ENCODE peak calls at places on chromosomes 2 and 18, in six cellular contexts. U is CD4-positive, CD25-positive, alpha-beta regulatory T cell; J is OCI-LY7; Q is breast epithelium; F is K562; L is pancreas. K is an unnamed sample.

GRCh38 chr2:113053666-113054435 is 1.2 kb upstream of the IL36B start:
- DNase-seq in F (no peak), U (no peak), Q (no peak), L (no peak), J (no peak), K (peak; percentile 20)

GRCh38 chr2:204220896-204221295 is 284.3 kb downstream of the ICOS start:
- DNase-seq in F (no peak), U (no peak), L (no peak), Q (no peak), J (no peak), K (no peak)

GRCh38 chr2:45728458-45728942 is 77.0 kb downstream of the PRKCE start:
- DNase-seq in J (peak; percentile 91), F (no peak), U (no peak), L (no peak), Q (no peak), K (no peak)

GRCh38 chr2:1707771-1708351 is 36.5 kb downstream of the PXDN start:
- DNase-seq in U (no peak), J (no peak), F (no peak), Q (peak; percentile 75), L (no peak), K (peak; percentile 60)

GRCh38 chr18:10878703-10879102 is 270.7 kb downstream of the PIEZO2 start:
- DNase-seq in F (no peak), L (peak; percentile 66), J (peak; percentile 78), Q (no peak), U (no peak), K (no peak)

GRCh38 chr2:231012471-231012870 is 16.6 kb downstream of the SPATA3 start:
- DNase-seq in L (no peak), U (no peak), J (no peak), F (no peak), Q (no peak), K (no peak)

GRCh38 chr2:111068435-111069058 is 52.2 kb upstream of the BCL2L11 start:
- DNase-seq in L (peak; percentile 12), U (no peak), F (no peak), J (no peak), Q (peak; percentile 64), K (no peak)

GRCh38 chr2:224160917-224161316 is 121.8 kb upstream of the SERPINE2 start:
- DNase-seq in U (no peak), L (peak; percentile 3), F (no peak), Q (no peak), J (no peak), K (no peak)

GRCh38 chr2:168025487-168026203 is 221.8 kb downstream of the STK39 start:
- DNase-seq in J (no peak), F (no peak), U (no peak), L (no peak), Q (no peak), K (no peak)

GRCh38 chr2:46876741-46877384 is 38.7 kb downstream of the MCFD2 start:
- DNase-seq in J (peak; percentile 18), U (no peak), Q (no peak), L (no peak), F (peak; percentile 62), K (no peak)

GRCh38 chr18:76361219-76361618 is 133.8 kb downstream of the ZNF516 start:
- DNase-seq in J (no peak), L (no peak), Q (no peak), F (no peak), U (no peak), K (no peak)

GRCh38 chr18:76367168-76367785 is 127.8 kb downstream of the ZNF516 start:
- DNase-seq in Q (peak; percentile 31), L (no peak), U (no peak), J (no peak), F (no peak), K (no peak)

GRCh38 chr18:76365561-76365960 is 129.5 kb downstream of the ZNF516 start:
- DNase-seq in L (no peak), J (no peak), F (no peak), U (no peak), Q (no peak), K (no peak)

GRCh38 chr18:76363451-76364120 is 131.5 kb downstream of the ZNF516 start:
- DNase-seq in L (no peak), F (no peak), J (no peak), U (no peak), Q (no peak), K (no peak)

GRCh38 chr18:76364282-76365259 is 130.5 kb downstream of the ZNF516 start:
- DNase-seq in F (no peak), J (no peak), L (no peak), Q (no peak), U (no peak), K (no peak)
- H3K27ac ChIP-seq in F (no peak overlapping the region), J (no peak overlapping the region), L (no peak overlapping the region), Q (no peak overlapping the region), U (no peak overlapping the region), K (no peak overlapping the region)

DNA sequence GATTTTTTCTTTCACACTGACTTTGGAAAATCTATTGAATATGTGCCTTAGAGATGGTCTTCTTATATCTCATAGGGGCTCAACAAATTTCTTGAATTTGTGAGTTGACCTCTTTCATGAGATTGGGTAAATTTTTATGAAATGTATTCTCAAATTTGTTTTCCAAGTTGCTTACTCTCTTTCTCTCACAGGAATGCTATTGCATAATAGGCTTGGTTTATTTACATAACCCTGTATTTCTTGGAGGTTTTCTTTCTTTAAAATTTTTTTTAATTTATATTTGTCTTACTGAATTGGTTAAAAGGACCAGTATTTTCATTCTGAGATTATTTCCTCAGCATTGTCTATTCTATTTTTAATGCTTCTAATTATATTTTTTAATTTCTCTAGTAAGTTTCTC is 917.1 kb downstream of the DPP10 start:
- DNase-seq in J (no peak), L (no peak), F (no peak), U (no peak), Q (no peak), K (no peak)
- H3K9me3 ChIP-seq in J (peaks cover 11% of the 10 kb centered on the region), L (no peaks in the 10 kb centered on the region), F (no peaks in the 10 kb centered on the region), U (no peaks in the 10 kb centered on the region), Q (peaks cover 31% of the 10 kb centered on the region), K (no peaks in the 10 kb centered on the region)

GRCh38 chr2:196587061-196587460 is 52.5 kb upstream of the CCDC150 start:
- DNase-seq in Q (no peak), F (no peak), J (no peak), U (no peak), L (no peak), K (no peak)
- H3K27ac ChIP-seq in Q (no peak overlapping the region), F (no peak overlapping the region), J (no peak overlapping the region), U (no peak overlapping the region), L (no peak overlapping the region), K (no peak overlapping the region)

GRCh38 chr2:133197156-133197555 is 371.1 kb downstream of the NCKAP5 start:
- DNase-seq in J (no peak), L (no peak), F (no peak), U (no peak), Q (no peak), K (no peak)
- H3K9me3 ChIP-seq in J (no peaks in the 10 kb centered on the region), L (no peaks in the 10 kb centered on the region), F (no peaks in the 10 kb centered on the region), U (no peaks in the 10 kb centered on the region), Q (peaks cover 5% of the 10 kb centered on the region), K (no peaks in the 10 kb centered on the region)